ENCODE peak calls at places on chromosome 19, in six cellular contexts. E is breast epithelium, C is colonic mucosa, K is testis, H is heart right ventricle, D is cardiac muscle cell. V is an unnamed sample.

GRCh38 chr19:10228925-10229324 is 2.2 kb downstream of the S1PR2 start:
- DNase-seq in H (peak), C (peak), E (no peak), K (no peak), D (peak), V (no peak)

GRCh38 chr19:53553865-53554791 is 16.2 kb downstream of the ZNF331 start:
- DNase-seq in E (peak), K (peak), C (peak), D (peak), H (peak), V (no peak)

GRCh38 chr19:7595466-7596133 is at the start of gene CAMSAP3:
- DNase-seq in K (no peak), C (peak), H (no peak), D (peak), E (no peak), V (peak)

GRCh38 chr19:43526884-43527859 is at the start of gene ETHE1:
- DNase-seq in H (peak), C (peak), K (peak), D (peak), E (peak), V (no peak)

GRCh38 chr19:44643605-44644390 is at the start of gene PVR:
- DNase-seq in D (peak), K (peak), E (peak), H (peak), C (peak), V (no peak)

GRCh38 chr19:39539165-39539518 is 819 bp downstream of the EID2 start:
- DNase-seq in D (peak), E (no peak), H (no peak), K (no peak), C (no peak), V (no peak)

GRCh38 chr19:6979341-6979740 is 41.9 kb downstream of the MBD3L2B start:
- DNase-seq in D (no peak), H (no peak), E (no peak), K (no peak), C (no peak), V (no peak)

GRCh38 chr19:54317108-54317964 is 4.4 kb upstream of the LILRA5 start:
- DNase-seq in D (no peak), H (no peak), K (peak), C (no peak), E (no peak), V (no peak)

GRCh38 chr19:18672606-18673337 is 10.7 kb upstream of the CRTC1 start:
- DNase-seq in D (no peak), K (no peak), H (no peak), E (no peak), C (no peak), V (no peak)

GRCh38 chr19:16461630-16462051 is 10.1 kb downstream of the EPS15L1 start:
- DNase-seq in E (no peak), K (no peak), D (no peak), C (no peak), H (peak), V (no peak)

GRCh38 chr19:12840091-12841079 is 2.1 kb downstream of the MAST1 start:
- DNase-seq in D (peak), C (peak), H (no peak), E (no peak), K (peak), V (peak)

GRCh38 chr19:11196406-11197287 is 698 bp downstream of the KANK2 start:
- DNase-seq in K (no peak), C (peak), E (no peak), D (peak), H (peak), V (no peak)

GRCh38 chr19:48608798-48609263 is 2.3 kb downstream of the SPACA4 start:
- DNase-seq in C (peak), E (no peak), K (no peak), D (no peak), H (no peak), V (no peak)

GRCh38 chr19:19224852-19225494 is 13.2 kb downstream of the NCAN start:
- DNase-seq in C (peak), K (peak), D (peak), H (peak), E (peak), V (no peak)

GRCh38 chr19:14023404-14024235 is 4.3 kb upstream of the RLN3 start:
- DNase-seq in H (peak), C (peak), K (peak), D (peak), E (no peak), V (no peak)

GRCh38 chr19:33503791-33504444 is 17.7 kb downstream of the PEPD start:
- DNase-seq in D (no peak), E (no peak), C (no peak), H (no peak), K (no peak), V (no peak)

GRCh38 chr19:15463865-15464371 is 426 bp downstream of the RASAL3 start:
- DNase-seq in D (no peak), E (no peak), K (no peak), H (no peak), C (peak), V (no peak)

GRCh38 chr19:10533656-10534386 is 9.9 kb upstream of the ATG4D start:
- DNase-seq in D (no peak), K (no peak), H (no peak), E (no peak), C (no peak), V (no peak)

GRCh38 chr19:17952041-17952976 is 14.6 kb upstream of the KCNN1 start:
- DNase-seq in H (no peak), C (no peak), K (no peak), E (no peak), D (peak), V (no peak)

GRCh38 chr19:13621413-13621812 is 115.1 kb upstream of the CACNA1A start:
- DNase-seq in C (no peak), D (no peak), H (no peak), K (no peak), E (peak), V (peak)

GRCh38 chr19:23460656-23461055 is 65.4 kb upstream of the ZNF91 start:
- DNase-seq in H (no peak), C (no peak), K (no peak), E (no peak), D (no peak), V (no peak)

GRCh38 chr19:35090160-35090794 is 25.3 kb upstream of the FXYD3 start:
- DNase-seq in D (peak), E (no peak), K (peak), H (peak), C (peak), V (peak)

GRCh38 chr19:44684892-44685847 is 13.8 kb upstream of the CEACAM16 start:
- DNase-seq in E (no peak), H (peak), C (no peak), D (no peak), K (no peak), V (no peak)

GRCh38 chr19:29544656-29545360 is 19.0 kb downstream of the VSTM2B start:
- DNase-seq in C (no peak), H (no peak), K (no peak), E (peak), D (no peak), V (no peak)
- H3K4me3 ChIP-seq in C (no peak), H (no peak), K (no peak), E (no peak), D (no peak), V (no peak)

DNA sequence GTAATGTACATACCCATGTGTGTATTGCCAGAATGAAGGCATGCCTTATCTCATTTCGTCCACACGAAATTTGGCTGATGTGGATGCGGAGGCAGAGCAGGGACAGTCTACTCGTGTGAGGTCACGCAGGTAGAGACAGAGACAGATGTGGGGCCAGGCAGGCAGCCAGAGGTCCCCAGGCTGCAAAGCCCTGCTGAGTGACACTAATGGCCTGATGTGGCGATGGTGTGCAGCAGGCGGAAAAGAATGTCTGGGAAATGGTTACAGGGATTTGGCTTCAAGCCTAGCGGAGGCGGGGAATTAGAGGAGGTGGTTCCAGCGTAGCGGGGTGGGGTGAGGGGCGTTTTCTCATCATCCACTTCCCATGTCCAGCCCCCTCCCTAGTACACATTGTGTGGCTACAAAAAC is 4.2 kb upstream of the IZUMO2 start:
- DNase-seq in D (no peak), H (no peak), C (peak), K (no peak), E (no peak), V (no peak)
- H3K27ac ChIP-seq in D (no peak), H (no peak), C (no peak), K (no peak), E (no peak), V (no peak)

GRCh38 chr19:41399091-41399490 is 1.5 kb downstream of the BCKDHA start:
- DNase-seq in K (no peak), D (no peak), C (no peak), H (no peak), E (no peak), V (no peak)
- H3K4me3 ChIP-seq in K (no peak), D (peak), C (no peak), H (no peak), E (peak), V (no peak)

GRCh38 chr19:52527134-52527953 is at the start of gene ZNF808:
- DNase-seq in E (peak), C (peak), K (peak), D (peak), H (peak), V (peak)
- H3K27ac ChIP-seq in E (peak), C (peak), K (peak), D (peak), H (peak), V (no peak)

DNA sequence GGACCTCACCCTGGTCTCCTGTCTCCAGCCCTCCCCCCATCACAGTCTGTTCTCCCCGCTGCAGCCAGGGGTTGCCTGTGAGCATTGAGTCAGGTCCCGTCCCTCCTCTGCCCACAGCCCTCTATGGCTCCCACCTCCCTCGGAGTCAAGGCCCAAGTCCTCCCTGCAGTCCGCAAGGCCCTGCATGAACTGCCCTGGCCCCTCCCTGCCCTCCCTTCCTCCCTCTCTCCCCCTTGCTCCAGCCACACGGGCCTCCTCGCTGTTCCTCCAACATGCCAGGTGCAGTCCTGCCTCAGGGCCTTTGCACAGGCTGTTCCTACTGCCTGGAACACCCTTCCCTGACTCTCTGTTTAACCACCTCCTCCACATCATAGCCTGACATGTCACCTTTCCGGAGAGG is 2.8 kb downstream of the TINCR start:
- DNase-seq in H (no peak), K (no peak), E (no peak), D (no peak), C (no peak), V (no peak)
- H3K4me3 ChIP-seq in H (no peak), K (no peak), E (no peak), D (no peak), C (no peak), V (no peak)

DNA sequence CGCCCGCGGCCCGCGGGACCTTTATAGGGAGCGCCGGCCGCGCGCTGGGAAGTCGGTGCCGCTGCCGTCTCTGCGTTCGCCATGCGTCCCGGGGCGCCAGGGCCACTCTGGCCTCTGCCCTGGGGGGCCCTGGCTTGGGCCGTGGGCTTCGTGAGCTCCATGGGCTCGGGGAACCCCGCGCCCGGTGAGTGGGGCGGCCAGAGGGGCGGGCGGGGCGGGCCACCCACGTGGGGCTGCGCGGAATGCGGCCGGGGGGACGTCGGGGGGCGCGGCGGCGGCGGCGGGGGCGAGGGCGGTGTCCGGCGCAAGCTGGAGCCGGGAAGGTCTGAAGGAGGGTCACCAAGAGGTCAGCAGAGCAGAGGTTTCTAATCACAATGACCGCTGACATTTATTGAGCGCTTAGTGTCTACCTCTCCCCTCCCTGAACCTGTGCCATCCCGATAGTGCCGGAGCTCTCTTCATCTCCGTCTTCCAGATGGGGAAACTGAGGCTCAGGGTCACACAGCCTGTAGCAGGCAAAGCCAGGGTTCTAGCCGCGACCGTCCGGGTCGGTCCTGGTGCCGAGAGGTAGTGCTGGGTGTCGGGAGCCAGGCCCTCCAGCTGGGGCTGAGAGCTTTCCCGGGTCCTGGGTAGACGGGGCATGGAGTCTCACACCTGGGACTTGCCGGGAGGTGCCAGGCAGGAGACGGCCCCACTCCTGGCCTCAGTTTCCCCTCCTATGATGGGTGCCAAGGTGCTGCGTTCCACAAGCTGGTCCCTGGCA is at the start of gene FSTL3:
- DNase-seq in H (no peak), D (peak), C (no peak), E (no peak), K (no peak), V (no peak)
- H3K27ac ChIP-seq in H (peak), D (no peak), C (peak), E (peak), K (peak), V (no peak)

DNA sequence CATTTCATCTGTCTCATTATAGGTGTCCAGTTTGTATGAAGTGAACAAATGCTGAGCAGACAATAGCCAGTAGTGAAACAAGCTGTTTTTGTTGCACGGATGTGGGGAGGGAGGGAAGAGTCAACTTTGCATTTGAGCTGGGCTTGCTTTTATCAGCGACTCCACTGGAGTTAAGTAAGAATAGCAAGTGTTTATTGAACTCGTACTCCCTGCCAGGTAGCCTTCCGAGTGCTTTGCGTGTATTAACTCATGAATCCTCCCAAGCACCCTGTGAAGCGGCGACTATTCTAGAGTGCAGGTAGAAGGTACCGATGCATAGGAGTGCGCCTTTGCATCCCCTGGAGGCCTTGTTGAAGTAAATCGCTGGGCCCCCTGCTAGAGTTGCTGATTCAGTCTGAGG is 4.7 kb upstream of the ZNF444 start:
- DNase-seq in C (no peak), D (no peak), K (no peak), H (no peak), E (no peak), V (no peak)
- H3K4me3 ChIP-seq in C (no peak), D (no peak), K (no peak), H (no peak), E (no peak), V (no peak)

GRCh38 chr19:36797786-36798108 is 25.1 kb upstream of the ZNF850 start:
- DNase-seq in K (no peak), C (no peak), H (no peak), D (no peak), E (no peak), V (no peak)

GRCh38 chr19:36796714-36796999 is 24.1 kb upstream of the ZNF850 start:
- DNase-seq in D (no peak), C (no peak), E (no peak), H (no peak), K (no peak), V (no peak)
- H3K27ac ChIP-seq in D (peak), C (peak), E (peak), H (peak), K (peak), V (no peak)

GRCh38 chr19:38004100-38004504 is 97.1 kb downstream of the SIPA1L3 start:
- DNase-seq in D (no peak), E (no peak), K (no peak), H (peak), C (no peak), V (no peak)
- H3K4me3 ChIP-seq in D (peak), E (peak), K (peak), H (peak), C (peak), V (no peak)

GRCh38 chr19:4402171-4403004 is at the start of gene CHAF1A:
- DNase-seq in E (peak), K (peak), H (peak), D (peak), C (peak), V (peak)

GRCh38 chr19:4401482-4402170 is 814 bp upstream of the CHAF1A start:
- DNase-seq in E (no peak), K (no peak), H (no peak), D (no peak), C (no peak), V (no peak)

GRCh38 chr19:4399871-4400768 is at the start of gene SH3GL1:
- DNase-seq in D (peak), E (peak), K (peak), H (peak), C (peak), V (no peak)

GRCh38 chr19:4393947-4394590 is 6.3 kb downstream of the SH3GL1 start:
- DNase-seq in K (no peak), C (no peak), D (peak), E (no peak), H (no peak), V (no peak)

DNA sequence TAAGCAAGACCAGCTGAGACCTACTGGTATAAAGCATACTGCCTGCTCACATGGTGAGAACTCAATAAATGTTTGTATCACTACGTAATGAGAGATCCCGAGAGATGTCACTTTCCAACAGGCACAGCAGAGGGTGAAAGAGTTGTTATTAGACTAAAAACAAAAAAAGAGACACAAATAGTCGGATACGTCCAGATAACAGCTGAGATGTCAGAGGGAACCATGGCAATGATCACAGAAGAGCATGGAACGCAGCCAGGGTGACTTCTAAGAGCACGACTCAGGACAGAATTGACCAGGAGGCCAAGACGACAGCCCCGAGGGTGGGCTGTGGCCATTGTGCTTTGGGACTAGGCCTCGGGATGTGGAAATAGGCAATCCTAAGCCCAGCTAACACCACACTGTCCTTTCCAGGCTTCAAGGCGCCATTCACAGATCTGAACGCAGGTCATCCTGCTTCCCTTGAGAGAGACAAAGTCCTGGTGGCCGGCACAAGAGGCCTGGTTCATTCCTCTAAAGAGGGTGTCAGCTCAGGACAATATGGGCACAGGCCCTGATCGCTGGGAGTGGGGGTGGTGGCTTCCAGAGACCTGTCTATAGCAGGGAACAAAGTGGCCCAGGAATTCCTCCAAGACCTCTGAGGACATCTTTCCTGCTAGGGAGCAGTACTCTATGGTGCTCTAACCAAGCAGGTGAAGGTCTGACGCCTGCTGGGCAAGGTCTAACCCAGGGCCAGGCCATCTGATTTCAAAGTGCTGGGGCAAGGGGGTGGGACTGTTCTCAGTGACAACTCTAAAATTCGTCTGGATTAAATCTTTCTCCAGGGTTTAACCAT is 3.2 kb downstream of the SH3GL1 start:
- DNase-seq in H (no peak), D (no peak), C (no peak), E (no peak), K (no peak), V (no peak)
- H3K27ac ChIP-seq in H (peak), D (peak), C (no peak), E (no peak), K (no peak), V (no peak)

V was measured in iPS DF 6.9.